ENCODE peak calls at places on chromosome 6, in four cellular contexts. J, Z, C and Y are unnamed samples.

GRCh38 chr6:146912730-146913680 is 291.2 kb upstream of the STXBP5 start:
- DNase-seq in J (no peak), Z (no peak), C (no peak), Y (no peak)

GRCh38 chr6:34447915-34448314 is 18.0 kb upstream of the PACSIN1 start:
- DNase-seq in J (no peak), Z (no peak), C (no peak), Y (no peak)

GRCh38 chr6:92559002-92559401 is 860.4 kb downstream of the EPHA7 start:
- DNase-seq in J (no peak), Z (no peak), C (no peak), Y (no peak)

GRCh38 chr6:36323062-36323461 is 13.6 kb downstream of the BNIP5 start:
- DNase-seq in J (no peak), Z (no peak), C (no peak), Y (no peak)

GRCh38 chr6:33248643-33248931 is 23.1 kb downstream of the VPS52 start:
- DNase-seq in J (no peak), Z (no peak), C (no peak), Y (peak; percentile 74)

GRCh38 chr6:121437861-121438651 is 2.6 kb downstream of the GJA1 start:
- DNase-seq in J (peak; percentile 50), Z (no peak), C (no peak), Y (peak; percentile 58)

GRCh38 chr6:33668914-33669313 is 42.6 kb downstream of the UQCC2 start:
- DNase-seq in J (no peak), Z (no peak), C (no peak), Y (no peak)

GRCh38 chr6:37007340-37008043 is 2.0 kb downstream of the FGD2 start:
- DNase-seq in J (no peak), Z (no peak), C (no peak), Y (no peak)

GRCh38 chr6:165183496-165184140 is 125.8 kb downstream of the C6orf118 start:
- DNase-seq in J (no peak), Z (no peak), C (no peak), Y (no peak)

GRCh38 chr6:148835920-148836441 is 89.2 kb downstream of the UST start:
- DNase-seq in J (no peak), Z (no peak), C (no peak), Y (peak; percentile 9)

GRCh38 chr6:62980093-62980492 is 231.2 kb upstream of the FKBP1C start:
- DNase-seq in J (no peak), Z (no peak), C (no peak), Y (no peak)

GRCh38 chr6:90677440-90677839 is 90.6 kb upstream of the MAP3K7 start:
- DNase-seq in J (no peak), Z (no peak), C (no peak), Y (peak; percentile 80)

GRCh38 chr6:89048985-89049384 is 31.6 kb upstream of the PNRC1 start:
- DNase-seq in J (no peak), Z (peak; percentile 54), C (no peak), Y (peak; percentile 36)

GRCh38 chr6:45351076-45351475 is 22.9 kb downstream of the RUNX2 start:
- DNase-seq in J (no peak), Z (no peak), C (no peak), Y (no peak)

GRCh38 chr6:3085074-3085473 is 16.8 kb downstream of the RIPK1 start:
- DNase-seq in J (no peak), Z (no peak), C (no peak), Y (no peak)

GRCh38 chr6:96931198-96931597 is 6.7 kb downstream of the KLHL32 start:
- DNase-seq in J (no peak), Z (no peak), C (no peak), Y (no peak)

GRCh38 chr6:168060521-168060931 is 18.5 kb downstream of the FRMD1 start:
- DNase-seq in J (peak; percentile 63), Z (peak; percentile 62), C (peak; percentile 70), Y (peak; percentile 49)

GRCh38 chr6:24205020-24205492 is 79.0 kb downstream of the NRSN1 start:
- DNase-seq in J (no peak), Z (no peak), C (no peak), Y (peak; percentile 68)

GRCh38 chr6:170028629-170029345 is 262.1 kb downstream of the DLL1 start:
- DNase-seq in J (peak; percentile 11), Z (peak; percentile 48), C (no peak), Y (no peak)

GRCh38 chr6:52995913-52996685 is 1.0 kb upstream of the GSTA4 start:
- DNase-seq in J (peak; percentile 54), Z (peak; percentile 75), C (no peak), Y (peak; percentile 89)

GRCh38 chr6:112701201-112701600 is 354.1 kb downstream of the RFPL4B start:
- DNase-seq in J (no peak), Z (no peak), C (no peak), Y (peak; percentile 53)

GRCh38 chr6:69164564-69165252 is 529.6 kb downstream of the ADGRB3 start:
- DNase-seq in J (no peak), Z (no peak), C (no peak), Y (peak; percentile 55)

GRCh38 chr6:83097204-83097603 is 29.7 kb downstream of the DOP1A start:
- DNase-seq in J (no peak), Z (no peak), C (no peak), Y (no peak)

GRCh38 chr6:68533339-68533795 is 101.7 kb upstream of the ADGRB3 start:
- DNase-seq in J (no peak), Z (no peak), C (peak; percentile 43), Y (no peak)

GRCh38 chr6:33728438-33728837 is 16.9 kb upstream of the UQCC2 start:
- DNase-seq in J (no peak), Z (no peak), C (no peak), Y (no peak)

DNA sequence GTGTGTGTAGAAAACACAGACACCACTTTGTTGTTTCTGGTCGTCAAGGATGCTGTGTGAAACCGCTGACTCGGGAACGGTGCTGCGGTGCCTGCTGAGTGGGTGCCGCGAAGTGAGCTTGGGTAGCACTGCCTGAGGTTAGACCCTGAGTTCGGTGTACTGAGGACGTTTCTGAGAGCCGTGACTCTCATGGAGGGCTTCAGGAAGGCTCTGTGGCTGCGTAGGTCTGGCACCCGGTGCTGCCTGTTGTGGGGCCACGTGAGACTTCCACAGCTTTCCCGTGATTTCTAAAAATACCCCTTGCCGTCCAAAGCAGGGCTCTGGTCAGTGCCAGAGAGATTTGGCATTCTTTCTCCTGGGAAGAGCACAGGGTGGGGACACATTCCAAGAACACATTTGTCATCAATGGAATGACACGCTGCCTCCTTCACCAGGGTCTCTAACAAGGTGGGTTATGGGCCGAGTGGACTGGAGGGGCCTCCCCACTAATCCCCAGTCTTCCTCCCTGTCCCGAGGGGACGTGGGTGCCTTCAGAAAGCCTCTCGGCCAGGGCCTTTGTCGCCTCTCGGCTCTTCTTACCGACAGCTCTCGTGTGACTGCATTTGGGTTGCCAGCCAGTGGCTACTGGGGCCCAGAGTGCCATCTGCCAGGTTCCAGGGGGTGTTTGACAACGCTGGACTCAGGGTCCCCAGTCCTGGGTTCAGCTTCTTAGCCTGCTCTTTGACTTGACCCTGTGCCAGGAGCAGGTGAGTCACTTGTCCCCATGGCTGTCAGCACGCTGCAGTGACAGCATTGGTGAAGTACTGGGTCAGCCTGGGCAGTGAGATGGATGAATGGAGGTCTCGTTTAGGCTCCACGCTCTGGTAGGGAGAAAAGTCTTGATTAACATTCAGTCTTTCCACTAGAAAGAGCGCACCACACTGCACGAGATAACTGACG is 62.2 kb downstream of the SYNJ2 start:
- DNase-seq in J (no peak), Z (peak; percentile 77), C (peak; percentile 40), Y (no peak)
- H3K4me1 ChIP-seq in J (peaks cover 22% of the 10 kb centered on the region), Z (peaks cover 62% of the 10 kb centered on the region), C (peaks cover 3% of the 10 kb centered on the region), Y (peaks cover 31% of the 10 kb centered on the region)

GRCh38 chr6:167045828-167046580 is 46.8 kb downstream of the CEP43 start:
- DNase-seq in J (no peak), Z (no peak), C (no peak), Y (no peak)
- TF ChIP-seq CTCF in J (no peak), Z (no peak), C (no peak), Y (peak; percentile 31)

GRCh38 chr6:138594749-138595148 is 95.5 kb upstream of the NHSL1 start:
- DNase-seq in J (no peak), Z (no peak), C (no peak), Y (no peak)

GRCh38 chr6:138594042-138594636 is 94.8 kb upstream of the NHSL1 start:
- DNase-seq in J (no peak), Z (no peak), C (no peak), Y (no peak)

GRCh38 chr6:138593100-138593877 is 94.0 kb upstream of the NHSL1 start:
- DNase-seq in J (no peak), Z (peak; percentile 83), C (no peak), Y (peak; percentile 97)

GRCh38 chr6:138590796-138591709 is 91.8 kb upstream of the NHSL1 start:
- DNase-seq in J (peak; percentile 31), Z (no peak), C (no peak), Y (peak; percentile 82)

DNA sequence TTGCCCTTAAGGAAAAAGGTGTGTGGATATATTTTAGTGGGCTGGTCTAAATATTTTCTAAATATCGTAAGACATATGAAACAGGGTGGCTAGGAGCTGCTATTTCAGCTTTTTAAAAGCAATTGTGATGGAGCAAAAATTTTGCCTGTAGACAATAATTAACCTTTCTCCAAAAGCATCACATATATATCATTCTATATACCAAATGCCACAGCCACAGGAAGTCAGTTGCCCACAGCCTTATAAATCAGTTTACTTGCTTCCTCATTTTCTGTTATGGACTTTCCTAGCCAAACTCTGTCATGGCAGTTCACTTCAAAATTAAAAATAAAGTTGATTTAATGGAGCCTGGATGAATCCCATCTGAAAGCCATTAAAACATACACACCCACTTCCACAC is 93.4 kb upstream of the NHSL1 start:
- DNase-seq in J (no peak), Z (no peak), C (no peak), Y (no peak)
- H3K4me1 ChIP-seq in J (peaks cover 1% of the 10 kb centered on the region), Z (peaks cover 23% of the 10 kb centered on the region), C (no peaks in the 10 kb centered on the region), Y (peaks cover 42% of the 10 kb centered on the region)

GRCh38 chr6:162416845-162417537 is 310.6 kb downstream of the PRKN start:
- DNase-seq in J (no peak), Z (no peak), C (no peak), Y (no peak)
- TF ChIP-seq CTCF in J (no peak), Z (no peak), C (no peak), Y (no peak)

GRCh38 chr6:144647971-144648651 is 363.0 kb downstream of the UTRN start:
- DNase-seq in J (no peak), Z (no peak), C (no peak), Y (peak; percentile 29)

GRCh38 chr6:144653885-144654505 is 368.9 kb downstream of the UTRN start:
- DNase-seq in J (no peak), Z (no peak), C (no peak), Y (no peak)

GRCh38 chr6:144652292-144652891 is 367.3 kb downstream of the UTRN start:
- DNase-seq in J (no peak), Z (no peak), C (no peak), Y (no peak)

GRCh38 chr6:144649085-144649484 is 363.9 kb downstream of the UTRN start:
- DNase-seq in J (no peak), Z (no peak), C (no peak), Y (no peak)

GRCh38 chr6:144651219-144651618 is 366.1 kb downstream of the UTRN start:
- DNase-seq in J (no peak), Z (no peak), C (no peak), Y (no peak)
- H3K4me1 ChIP-seq in J (no peaks in the 10 kb centered on the region), Z (no peaks in the 10 kb centered on the region), C (no peaks in the 10 kb centered on the region), Y (peaks cover 29% of the 10 kb centered on the region)